ENCODE peak calls at places on chromosomes 1 and 21, in four cellular contexts. One of them, this sample, is unnamed.

GRCh38 chr1:23122023-23122738 is 46.5 kb downstream of the LUZP1 start:
- DNase-seq in astrocyte of the hippocampus: peak
- DNase-seq in KG1: no peak
- DNase-seq in AG20443: peak
- DNase-seq in this sample: peak

GRCh38 chr1:203996126-203996525 is 76.8 kb upstream of the SOX13 start:
- DNase-seq in astrocyte of the hippocampus: peak
- DNase-seq in KG1: no peak
- DNase-seq in AG20443: no peak
- DNase-seq in this sample: peak

GRCh38 chr1:54975709-54976108 is 4.7 kb upstream of the TMEM61 start:
- DNase-seq in astrocyte of the hippocampus: no peak
- DNase-seq in KG1: no peak
- DNase-seq in AG20443: peak
- DNase-seq in this sample: no peak

GRCh38 chr1:228830185-228830953 is 95.1 kb downstream of the RHOU start:
- DNase-seq in astrocyte of the hippocampus: peak
- DNase-seq in KG1: no peak
- DNase-seq in AG20443: no peak
- DNase-seq in this sample: no peak

GRCh38 chr1:81305997-81306452 is 494.7 kb upstream of the ADGRL2 start:
- DNase-seq in astrocyte of the hippocampus: peak
- DNase-seq in KG1: peak
- DNase-seq in AG20443: peak
- DNase-seq in this sample: peak

GRCh38 chr1:163069142-163069541 is at the start of gene RGS4:
- DNase-seq in astrocyte of the hippocampus: peak
- DNase-seq in KG1: no peak
- DNase-seq in AG20443: peak
- DNase-seq in this sample: peak

GRCh38 chr1:25550155-25550506 is 6.7 kb downstream of the LDLRAP1 start:
- DNase-seq in astrocyte of the hippocampus: no peak
- DNase-seq in KG1: no peak
- DNase-seq in AG20443: no peak
- DNase-seq in this sample: peak

GRCh38 chr21:28216976-28217523 is 775.6 kb downstream of the LTN1 start:
- DNase-seq in astrocyte of the hippocampus: no peak
- DNase-seq in KG1: no peak
- DNase-seq in AG20443: no peak
- DNase-seq in this sample: no peak

GRCh38 chr1:77539510-77540142 is 142.8 kb downstream of the ZZZ3 start:
- DNase-seq in astrocyte of the hippocampus: peak
- DNase-seq in KG1: no peak
- DNase-seq in AG20443: peak
- DNase-seq in this sample: peak

GRCh38 chr1:201226859-201227488 is 36.4 kb downstream of the IGFN1 start:
- DNase-seq in astrocyte of the hippocampus: no peak
- DNase-seq in KG1: no peak
- DNase-seq in AG20443: peak
- DNase-seq in this sample: no peak

GRCh38 chr1:182129398-182129797 is 67.9 kb upstream of the ZNF648 start:
- DNase-seq in astrocyte of the hippocampus: no peak
- DNase-seq in KG1: no peak
- DNase-seq in AG20443: no peak
- DNase-seq in this sample: no peak

GRCh38 chr1:201602413-201603265 is 63.7 kb downstream of the NAV1 start:
- DNase-seq in astrocyte of the hippocampus: peak
- DNase-seq in KG1: no peak
- DNase-seq in AG20443: peak
- DNase-seq in this sample: peak

GRCh38 chr1:9292361-9293240 is at the start of gene SPSB1:
- DNase-seq in astrocyte of the hippocampus: peak
- DNase-seq in KG1: peak
- DNase-seq in AG20443: peak
- DNase-seq in this sample: peak

GRCh38 chr1:233473549-233474204 is 140.2 kb upstream of the KCNK1 start:
- DNase-seq in astrocyte of the hippocampus: no peak
- DNase-seq in KG1: no peak
- DNase-seq in AG20443: no peak
- DNase-seq in this sample: no peak

GRCh38 chr1:35434703-35435102 is 122.5 kb downstream of the KIAA0319L start:
- DNase-seq in astrocyte of the hippocampus: no peak
- DNase-seq in KG1: no peak
- DNase-seq in AG20443: no peak
- DNase-seq in this sample: no peak

GRCh38 chr1:228804640-228805413 is 69.5 kb downstream of the RHOU start:
- DNase-seq in astrocyte of the hippocampus: no peak
- DNase-seq in KG1: no peak
- DNase-seq in AG20443: no peak
- DNase-seq in this sample: no peak

GRCh38 chr1:109803901-109804331 is 40.2 kb upstream of the EPS8L3 start:
- DNase-seq in astrocyte of the hippocampus: no peak
- DNase-seq in KG1: no peak
- DNase-seq in AG20443: no peak
- DNase-seq in this sample: no peak

GRCh38 chr21:42313501-42313969 is 1.7 kb downstream of the TFF3 start:
- DNase-seq in astrocyte of the hippocampus: no peak
- DNase-seq in KG1: no peak
- DNase-seq in AG20443: no peak
- DNase-seq in this sample: no peak

GRCh38 chr1:25206201-25206600 is 26.1 kb downstream of the SYF2 start:
- DNase-seq in astrocyte of the hippocampus: no peak
- DNase-seq in KG1: no peak
- DNase-seq in AG20443: no peak
- DNase-seq in this sample: no peak

GRCh38 chr1:88985033-88985432 is 7.4 kb downstream of the KYAT3 start:
- DNase-seq in astrocyte of the hippocampus: peak
- DNase-seq in KG1: no peak
- DNase-seq in AG20443: peak
- DNase-seq in this sample: peak

GRCh38 chr1:23908453-23909341 is 4.5 kb downstream of the CNR2 start:
- DNase-seq in astrocyte of the hippocampus: no peak
- DNase-seq in KG1: peak
- DNase-seq in AG20443: no peak
- DNase-seq in this sample: no peak

GRCh38 chr1:186183970-186184628 is 191.0 kb downstream of the TPR start:
- DNase-seq in astrocyte of the hippocampus: no peak
- DNase-seq in KG1: no peak
- DNase-seq in AG20443: no peak
- DNase-seq in this sample: no peak

GRCh38 chr1:227870375-227870774 is 54.9 kb downstream of the PRSS38 start:
- DNase-seq in astrocyte of the hippocampus: no peak
- DNase-seq in KG1: no peak
- DNase-seq in AG20443: no peak
- DNase-seq in this sample: no peak

GRCh38 chr1:25583519-25584370 is 32.8 kb upstream of the MAN1C1 start:
- DNase-seq in astrocyte of the hippocampus: no peak
- DNase-seq in KG1: no peak
- DNase-seq in AG20443: no peak
- DNase-seq in this sample: no peak

GRCh38 chr21:42793774-42794173 is 85.6 kb downstream of the WDR4 start:
- DNase-seq in astrocyte of the hippocampus: no peak
- DNase-seq in KG1: no peak
- DNase-seq in AG20443: no peak
- DNase-seq in this sample: no peak

GRCh38 chr1:162389021-162389818 is 7.7 kb downstream of the C1orf226 start:
- DNase-seq in astrocyte of the hippocampus: peak
- DNase-seq in KG1: no peak
- DNase-seq in AG20443: no peak
- DNase-seq in this sample: no peak

GRCh38 chr1:226950875-226951274 is 10.8 kb downstream of the COQ8A start:
- DNase-seq in astrocyte of the hippocampus: no peak
- DNase-seq in KG1: no peak
- DNase-seq in AG20443: no peak
- DNase-seq in this sample: no peak

GRCh38 chr1:98963359-98963758 is 41.3 kb downstream of the PLPPR5 start:
- DNase-seq in astrocyte of the hippocampus: peak
- DNase-seq in KG1: no peak
- DNase-seq in AG20443: peak
- DNase-seq in this sample: peak

GRCh38 chr1:172530000-172530399 is 3.0 kb upstream of the SUCO start:
- DNase-seq in astrocyte of the hippocampus: no peak
- DNase-seq in KG1: no peak
- DNase-seq in AG20443: no peak
- DNase-seq in this sample: no peak

GRCh38 chr1:228420968-228421826 is 4.5 kb upstream of the TRIM17 start:
- DNase-seq in astrocyte of the hippocampus: no peak
- DNase-seq in KG1: no peak
- DNase-seq in AG20443: no peak
- DNase-seq in this sample: no peak

GRCh38 chr1:218850367-218850766 is 323.3 kb upstream of the LYPLAL1 start:
- DNase-seq in astrocyte of the hippocampus: no peak
- DNase-seq in KG1: no peak
- DNase-seq in AG20443: peak
- DNase-seq in this sample: peak

GRCh38 chr1:15158506-15159165 is 5.1 kb downstream of the TMEM51 start:
- DNase-seq in astrocyte of the hippocampus: no peak
- DNase-seq in KG1: no peak
- DNase-seq in AG20443: peak
- DNase-seq in this sample: peak

This sample was measured in AG08396.